ENCODE peak calls at places on chromosomes 1 and 21, in four cellular contexts. N is stomach, L is Panc1, F is HCT116. X is an unnamed sample.

GRCh38 chr1:175512637-175513412 is 230.6 kb downstream of the TNR start:
- DNase-seq in N (no peak), L (no peak), F (no peak), X (no peak)

GRCh38 chr1:50419192-50419906 is 3.9 kb downstream of the DMRTA2 start:
- DNase-seq in F (no peak), L (no peak), N (no peak), X (no peak)

GRCh38 chr1:63772201-63772600 is 1.6 kb upstream of the ROR1 start:
- DNase-seq in L (no peak), N (no peak), F (no peak), X (no peak)

GRCh38 chr1:32915766-32916455 is 14.7 kb upstream of the TMEM54 start:
- DNase-seq in F (no peak), L (no peak), N (no peak), X (no peak)

GRCh38 chr21:17660449-17660848 is 47.7 kb upstream of the BTG3 start:
- DNase-seq in N (no peak), L (no peak), F (no peak), X (peak; percentile 16)

GRCh38 chr1:8077602-8078001 is 51.5 kb upstream of the ERRFI1 start:
- DNase-seq in L (no peak), F (no peak), N (no peak), X (no peak)

GRCh38 chr1:1360511-1361169 is 2.3 kb upstream of the MXRA8 start:
- DNase-seq in L (peak; percentile 61), N (no peak), F (peak; percentile 56), X (no peak)

GRCh38 chr21:43917515-43918384 is 52.7 kb downstream of the AGPAT3 start:
- DNase-seq in L (peak; percentile 5), F (peak; percentile 15), N (peak; percentile 55), X (no peak)

GRCh38 chr1:39081266-39082139 is 55.4 kb downstream of the NDUFS5 start:
- DNase-seq in L (no peak), F (no peak), N (no peak), X (no peak)

GRCh38 chr1:48207536-48208075 is 14.9 kb upstream of the SLC5A9 start:
- DNase-seq in L (no peak), N (no peak), F (no peak), X (no peak)

GRCh38 chr1:28132110-28132897 is 43.9 kb upstream of the EYA3 start:
- DNase-seq in L (no peak), F (no peak), N (no peak), X (no peak)

GRCh38 chr1:18957136-18957521 is 653 bp upstream of the IFFO2 start:
- DNase-seq in F (no peak), L (no peak), N (no peak), X (no peak)

GRCh38 chr1:64886877-64887276 is 79.5 kb downstream of the JAK1 start:
- DNase-seq in N (no peak), L (no peak), F (no peak), X (no peak)

GRCh38 chr1:87279201-87279860 is 49.3 kb upstream of the LMO4 start:
- DNase-seq in F (no peak), N (no peak), L (no peak), X (no peak)

GRCh38 chr1:11842154-11843041 is 5.2 kb downstream of the NPPA start:
- DNase-seq in F (no peak), N (no peak), L (no peak), X (peak; percentile 8)

GRCh38 chr1:41343790-41344679 is 17.2 kb upstream of the FOXO6 start:
- DNase-seq in F (no peak), L (no peak), N (no peak), X (no peak)

GRCh38 chr21:31566611-31567010 is 92.9 kb upstream of the SOD1 start:
- DNase-seq in L (no peak), N (no peak), F (no peak), X (no peak)

GRCh38 chr1:247304046-247304445 is 27.6 kb downstream of the ZNF496 start:
- DNase-seq in F (no peak), N (no peak), L (no peak), X (no peak)

GRCh38 chr1:230730979-230731378 is 16.2 kb upstream of the CAPN9 start:
- DNase-seq in F (no peak), L (no peak), N (no peak), X (no peak)

GRCh38 chr1:66998972-66999371 is 55.0 kb downstream of the SLC35D1 start:
- DNase-seq in N (no peak), L (no peak), F (no peak), X (no peak)

GRCh38 chr1:71269823-71270222 is 189.0 kb upstream of the ZRANB2 start:
- DNase-seq in F (no peak), N (no peak), L (no peak), X (no peak)

GRCh38 chr1:9670085-9670484 is 18.6 kb downstream of the PIK3CD start:
- DNase-seq in N (no peak), L (no peak), F (no peak), X (no peak)

GRCh38 chr1:182690886-182691443 is 6.6 kb upstream of the RGS8 start:
- DNase-seq in L (no peak), N (no peak), F (no peak), X (no peak)

GRCh38 chr21:41199588-41199987 is 31.6 kb downstream of the BACE2 start:
- DNase-seq in F (no peak), L (no peak), N (no peak), X (no peak)

GRCh38 chr1:210796421-210796820 is 337.5 kb downstream of the KCNH1 start:
- DNase-seq in L (no peak), F (no peak), N (no peak), X (no peak)

GRCh38 chr1:201371841-201372240 is 5.6 kb downstream of the TNNT2 start:
- DNase-seq in F (no peak), N (no peak), L (no peak), X (no peak)

GRCh38 chr1:54565113-54565501 is 17.1 kb downstream of the ACOT11 start:
- DNase-seq in N (no peak), F (no peak), L (no peak), X (no peak)
- TF ChIP-seq POLR2AphosphoS5 in N (no peak), F (no peak), L (no peak), X (no peak)

GRCh38 chr1:62286778-62287224 is 32.4 kb downstream of the KANK4 start:
- DNase-seq in L (no peak), F (no peak), N (no peak), X (no peak)
- H3K27ac ChIP-seq in L (no peak overlapping the region), F (no peak overlapping the region), N (no peak overlapping the region), X (no peak overlapping the region)

DNA sequence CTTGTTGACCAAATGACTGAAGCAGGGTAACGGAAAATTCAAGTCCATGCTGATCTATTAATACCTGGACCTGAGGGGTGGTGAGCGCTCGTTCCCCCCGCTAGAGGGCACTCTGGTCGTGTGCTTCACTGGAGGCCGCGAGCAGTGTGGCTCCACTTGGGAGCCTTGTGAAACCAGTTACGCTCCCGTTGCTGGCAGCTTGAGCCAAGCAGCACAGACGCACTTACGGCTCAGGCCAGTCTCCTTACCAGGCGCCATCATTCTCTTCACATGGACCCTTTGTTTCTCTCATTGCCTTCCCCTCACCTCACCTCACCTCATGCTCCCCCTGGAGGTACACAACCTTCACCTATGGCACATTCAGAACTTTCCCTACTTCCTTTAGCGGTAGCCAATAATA is 49.7 kb upstream of the TSPAN2 start:
- DNase-seq in N (peak; percentile 88), L (peak; percentile 41), F (peak; percentile 84), X (peak; percentile 48)
- TF ChIP-seq POLR2AphosphoS5 in N (peak; percentile 62), L (no peak), F (no peak), X (no peak)

DNA sequence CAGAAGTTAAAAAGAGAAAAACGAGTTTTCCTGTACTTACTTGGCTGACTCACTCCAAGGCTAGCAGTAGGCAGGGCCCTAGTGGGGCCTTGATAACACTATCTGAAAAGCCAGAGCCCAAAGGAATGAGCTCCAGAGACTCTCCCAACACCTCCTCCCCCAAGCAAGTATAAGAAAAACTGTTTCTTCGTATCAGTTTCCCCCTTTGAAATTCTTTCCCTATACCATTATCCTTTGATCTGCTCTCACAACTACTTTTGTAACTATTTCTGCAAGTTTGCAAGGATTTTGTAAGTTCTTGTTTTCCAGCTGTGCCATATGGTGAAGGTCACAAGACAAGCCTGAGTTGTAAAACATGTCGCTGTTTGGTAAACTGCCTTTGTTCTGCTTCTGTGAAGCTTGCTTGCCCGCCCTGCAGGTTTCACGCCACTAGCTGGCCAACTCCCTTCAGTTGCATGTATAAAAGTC is 36.5 kb upstream of the KCNJ15 start:
- DNase-seq in N (peak; percentile 44), L (no peak), F (no peak), X (no peak)
- H3K27ac ChIP-seq in N (peak overlapping the region; percentile 63), L (no peak overlapping the region), F (no peak overlapping the region), X (no peak overlapping the region)

DNA sequence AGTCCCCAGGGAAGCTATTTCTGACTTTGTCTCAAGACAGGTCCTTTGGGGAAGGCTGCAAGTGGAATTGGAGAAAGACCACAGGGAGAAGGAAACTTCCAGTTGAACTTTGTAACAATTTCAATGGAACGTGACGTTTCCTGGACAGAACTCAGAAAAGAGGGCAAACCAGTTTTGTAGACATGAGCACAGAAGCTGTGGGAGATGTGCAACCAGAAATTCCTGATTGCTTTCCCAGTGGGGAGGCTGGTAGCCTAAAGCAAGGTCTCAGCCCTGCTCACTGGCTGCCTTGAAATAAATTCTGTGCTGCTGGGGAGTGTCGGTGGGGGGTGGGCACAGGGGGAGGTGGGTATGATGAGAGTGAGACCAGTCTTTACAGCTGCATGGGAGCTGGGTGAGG is 1206.7 kb upstream of the ADGRL2 start:
- DNase-seq in N (no peak), L (no peak), F (no peak), X (no peak)
- TF ChIP-seq POLR2AphosphoS5 in N (no peak), L (no peak), F (no peak), X (no peak)

GRCh38 chr21:39084073-39084472 is 99.2 kb downstream of the PSMG1 start:
- DNase-seq in L (no peak), N (no peak), F (no peak), X (no peak)

GRCh38 chr21:39084979-39085729 is 98.1 kb downstream of the PSMG1 start:
- DNase-seq in N (no peak), L (no peak), F (no peak), X (no peak)

GRCh38 chr21:39083377-39084008 is 99.8 kb downstream of the PSMG1 start:
- DNase-seq in L (no peak), F (no peak), N (peak; percentile 41), X (no peak)

GRCh38 chr21:39080366-39080765 is 102.9 kb downstream of the PSMG1 start:
- DNase-seq in L (no peak), F (no peak), N (no peak), X (no peak)

GRCh38 chr21:39082656-39083376 is 100.4 kb downstream of the PSMG1 start:
- DNase-seq in F (peak; percentile 13), L (no peak), N (peak; percentile 60), X (no peak)
- H3K27ac ChIP-seq in F (no peak overlapping the region), L (no peak overlapping the region), N (peak overlapping the region; percentile 54), X (no peak overlapping the region)

DNA sequence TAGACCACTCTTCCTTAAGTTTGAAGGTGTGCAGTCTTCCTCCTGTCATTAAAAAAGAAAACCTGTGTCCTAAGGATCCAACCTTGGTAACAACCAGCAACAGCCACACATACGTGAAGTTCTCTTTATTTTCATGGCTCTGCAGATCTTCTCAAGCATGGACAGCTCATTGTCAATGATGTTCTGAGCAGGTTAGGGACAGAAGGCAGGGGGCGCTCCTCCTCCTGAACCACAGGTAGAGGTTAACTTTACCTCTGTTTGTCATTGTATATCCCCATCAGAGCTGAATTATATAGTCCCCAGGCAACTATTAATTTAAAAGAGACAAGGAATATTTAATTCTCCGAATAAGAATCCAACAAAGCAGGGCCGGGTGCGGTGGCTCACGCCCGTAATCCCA is 52.5 kb upstream of the CR2 start:
- DNase-seq in F (no peak), L (no peak), N (no peak), X (no peak)
- TF ChIP-seq POLR2AphosphoS5 in F (no peak), L (no peak), N (no peak), X (no peak)